ENCODE peak calls at places on chromosomes 1 and 21, in seven cellular contexts. U is HCT116, L is IMR-90, B is stomach, K is suprapubic skin, O is body of pancreas, A is uterus. E is an unnamed sample.

GRCh38 chr21:37619464-37619974 is 252.9 kb downstream of the DYRK1A start:
- DNase-seq in U (no peak), L (no peak), B (no peak), K (no peak), O (no peak), A (no peak), E (no peak)

GRCh38 chr1:46612937-46613660 is 3.5 kb downstream of the MOB3C start:
- DNase-seq in U (no peak), L (no peak), B (no peak), K (no peak), O (peak; percentile 86), A (no peak), E (peak; percentile 95)

GRCh38 chr1:116553386-116554115 is 17.3 kb downstream of the CD58 start:
- DNase-seq in U (peak; percentile 33), L (no peak), B (no peak), K (no peak), O (no peak), A (no peak), E (no peak)

GRCh38 chr1:185559684-185560310 is 174.4 kb upstream of the HMCN1 start:
- DNase-seq in U (peak; percentile 31), L (peak; percentile 46), B (peak; percentile 67), K (no peak), O (peak; percentile 60), A (no peak), E (peak; percentile 12)

GRCh38 chr1:159938221-159938852 is 7.1 kb downstream of the IGSF9 start:
- DNase-seq in U (no peak), L (no peak), B (no peak), K (no peak), O (no peak), A (no peak), E (no peak)

GRCh38 chr1:205775015-205775716 is at the start of gene RAB29:
- DNase-seq in U (peak; percentile 50), L (peak; percentile 77), B (peak; percentile 82), K (peak; percentile 92), O (peak; percentile 79), A (peak; percentile 80), E (peak; percentile 80)

GRCh38 chr1:79760521-79760920 is 754.0 kb upstream of the ADGRL4 start:
- DNase-seq in U (no peak), L (no peak), B (no peak), K (no peak), O (no peak), A (no peak), E (no peak)

GRCh38 chr1:203309115-203309429 is 3.8 kb downstream of the BTG2 start:
- DNase-seq in U (no peak), L (no peak), B (no peak), K (no peak), O (no peak), A (no peak), E (no peak)

GRCh38 chr1:224879404-224879803 is 50.1 kb upstream of the DNAH14 start:
- DNase-seq in U (no peak), L (peak; percentile 28), B (no peak), K (no peak), O (no peak), A (no peak), E (no peak)

GRCh38 chr1:10727703-10728348 is 68.6 kb downstream of the CASZ1 start:
- DNase-seq in U (no peak), L (no peak), B (peak; percentile 80), K (no peak), O (peak; percentile 73), A (no peak), E (peak; percentile 44)

GRCh38 chr1:93288558-93288957 is 57.1 kb upstream of the DR1 start:
- DNase-seq in U (no peak), L (no peak), B (no peak), K (no peak), O (peak; percentile 10), A (no peak), E (no peak)

GRCh38 chr1:28832966-28833365 is 21.0 kb downstream of the OPRD1 start:
- DNase-seq in U (no peak), L (no peak), B (no peak), K (no peak), O (no peak), A (no peak), E (no peak)

GRCh38 chr1:107550358-107550757 is 409.5 kb downstream of the NTNG1 start:
- DNase-seq in U (no peak), L (no peak), B (no peak), K (no peak), O (no peak), A (no peak), E (no peak)

GRCh38 chr1:22955146-22955545 is 17.5 kb downstream of the LACTBL1 start:
- DNase-seq in U (no peak), L (no peak), B (no peak), K (no peak), O (no peak), A (no peak), E (no peak)

GRCh38 chr1:2328676-2329455 is 62.5 kb downstream of the MORN1 start:
- DNase-seq in U (no peak), L (no peak), B (no peak), K (no peak), O (no peak), A (no peak), E (no peak)

GRCh38 chr1:169325117-169325516 is 42.5 kb downstream of the NME7 start:
- DNase-seq in U (no peak), L (no peak), B (no peak), K (no peak), O (no peak), A (no peak), E (no peak)
- TF ChIP-seq POLR2A in U (no peak), L (no peak), B (no peak), K (no peak), O (no peak), A (no peak), E (no peak)

GRCh38 chr1:157170677-157171515 is 32.7 kb upstream of the ETV3 start:
- DNase-seq in U (peak; percentile 64), L (no peak), B (peak; percentile 60), K (no peak), O (peak; percentile 62), A (no peak), E (no peak)
- TF ChIP-seq CTCF in U (peak; percentile 71), L (peak; percentile 48), B (no peak), K (no peak), O (peak; percentile 22), A (peak; percentile 15), E (no peak)

DNA sequence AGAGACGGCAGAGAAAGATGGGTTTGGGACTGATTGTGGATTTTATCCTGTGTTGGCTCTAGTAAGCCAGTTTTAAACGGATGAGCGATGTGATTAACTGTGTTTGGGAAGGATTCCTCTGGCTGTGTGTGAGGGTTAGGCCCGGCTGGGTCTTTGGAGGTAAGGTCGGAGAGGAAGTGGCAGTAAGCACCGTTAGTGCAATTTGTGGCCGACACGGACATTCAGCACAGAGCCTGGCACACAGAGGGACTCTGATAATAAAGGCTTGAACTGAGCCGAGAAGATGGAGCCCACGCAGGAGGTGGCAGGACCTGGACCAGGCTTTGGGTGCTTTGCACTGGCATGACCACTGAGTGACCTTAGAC is 1.3 kb downstream of the MTFR1L start:
- DNase-seq in U (no peak), L (no peak), B (no peak), K (no peak), O (no peak), A (no peak), E (no peak)
- TF ChIP-seq POLR2A in U (no peak), L (no peak), B (no peak), K (no peak), O (no peak), A (no peak), E (no peak)

GRCh38 chr1:109201123-109201703 is 12.5 kb upstream of the SARS1 start:
- DNase-seq in U (no peak), L (peak; percentile 96), B (peak; percentile 34), K (no peak), O (no peak), A (no peak), E (no peak)
- TF ChIP-seq CTCF in U (peak; percentile 91), L (peak; percentile 93), B (no peak), K (peak; percentile 31), O (peak; percentile 15), A (no peak), E (no peak)

DNA sequence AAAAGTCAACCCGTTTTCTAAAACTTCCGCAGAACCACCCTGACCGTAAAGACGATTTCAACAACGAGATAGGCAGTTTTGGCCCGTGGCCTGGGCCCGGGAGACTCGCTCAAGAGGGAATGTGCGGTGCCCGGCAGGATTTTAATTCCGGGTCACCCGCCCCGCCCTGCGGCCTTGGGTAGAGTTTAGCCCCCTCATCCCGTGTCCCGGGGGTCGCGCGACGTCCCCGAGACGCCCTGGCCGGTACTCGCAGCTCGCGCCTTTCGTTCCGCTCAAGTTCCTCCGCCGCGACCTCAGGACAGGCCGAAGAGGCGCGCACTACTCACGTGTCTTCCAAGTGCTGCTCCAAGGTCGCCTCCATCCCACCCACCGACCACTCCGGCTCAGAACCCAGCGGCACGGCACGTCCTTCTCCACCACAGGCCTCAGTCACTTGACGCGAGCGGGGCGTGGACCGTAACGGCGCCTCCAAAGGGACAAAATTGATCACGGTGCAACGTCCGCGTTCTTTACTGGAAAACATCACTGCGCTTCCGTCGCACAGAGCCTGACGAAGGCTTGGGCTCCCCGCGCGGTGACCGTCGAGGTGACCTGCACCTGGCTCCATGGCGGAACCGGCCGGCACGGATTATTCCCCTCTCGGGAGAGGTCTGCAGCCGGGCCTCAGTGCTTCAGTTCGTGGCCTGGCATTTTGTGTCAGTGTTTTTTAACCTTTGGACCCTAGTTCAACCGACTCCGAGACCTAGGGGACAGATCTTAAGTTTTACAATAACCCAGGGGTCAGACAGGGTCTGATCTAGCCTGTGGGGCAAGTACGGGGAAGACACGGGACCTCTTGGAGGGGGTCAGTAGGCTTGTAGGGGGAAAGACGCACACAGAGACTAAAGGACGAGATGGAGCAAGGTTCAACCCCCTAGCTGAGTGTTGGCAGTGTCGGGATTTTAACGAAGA is at the start of gene LAMTOR5:
- DNase-seq in U (peak; percentile 93), L (peak; percentile 92), B (peak; percentile 94), K (peak; percentile 97), O (peak; percentile 94), A (peak; percentile 93), E (peak; percentile 93)
- TF ChIP-seq POLR2A in U (peak; percentile 63), L (peak; percentile 89), B (peak; percentile 73), K (no peak), O (peak; percentile 90), A (peak; percentile 86), E (peak; percentile 94)

GRCh38 chr1:187252923-187253322 is 424.2 kb downstream of the PLA2G4A start:
- DNase-seq in U (no peak), L (no peak), B (no peak), K (no peak), O (no peak), A (no peak), E (no peak)
- TF ChIP-seq CTCF in U (no peak), L (no peak), B (no peak), K (no peak), O (no peak), A (no peak), E (no peak)

GRCh38 chr1:8349961-8350360 is 32.0 kb downstream of the SLC45A1 start:
- DNase-seq in U (no peak), L (no peak), B (no peak), K (peak; percentile 75), O (no peak), A (peak; percentile 75), E (peak; percentile 65)
- TF ChIP-seq POLR2A in U (no peak), L (no peak), B (no peak), K (no peak), O (no peak), A (no peak), E (no peak)